ENCODE peak calls at places on chromosomes 13 and 19, in ten cellular contexts. A is astrocyte of the cerebellum, P is WERI-Rb-1, Q is AG09309, S is fibroblast of lung, Z is mammary epithelial cell, B is HFFc6, F is choroid plexus epithelial cell, W is dorsolateral prefrontal cortex, K is mucosa of descending colon. V is an unnamed sample.

GRCh38 chr13:105272660-105273631 is 1262.5 kb downstream of the EFNB2 start:
- DNase-seq in K (no peak), A (no peak), S (no peak), F (no peak), W (no peak), B (no peak), Z (no peak), Q (no peak), P (no peak), V (no peak)

GRCh38 chr19:8180018-8180417 is 29.2 kb upstream of the CERS4 start:
- DNase-seq in F (no peak), K (no peak), Z (no peak), S (no peak), Q (no peak), W (no peak), B (no peak), A (no peak), P (no peak), V (no peak)

GRCh38 chr19:273393-273792 is 17.8 kb downstream of the PLPP2 start:
- DNase-seq in A (no peak), Q (no peak), W (no peak), P (no peak), S (no peak), Z (no peak), B (no peak), F (no peak), K (no peak), V (no peak)

GRCh38 chr19:58563823-58564222 is 5.4 kb upstream of the UBE2M start:
- DNase-seq in S (no peak), B (no peak), A (no peak), Z (no peak), K (no peak), P (no peak), W (no peak), F (no peak), Q (no peak), V (no peak)

GRCh38 chr13:113831061-113831460 is 32.8 kb downstream of the GAS6 start:
- DNase-seq in W (no peak), B (no peak), K (no peak), Z (no peak), Q (no peak), A (no peak), P (no peak), S (no peak), F (no peak), V (no peak)

GRCh38 chr13:62512194-62513141 is 1096.8 kb upstream of the PCDH20 start:
- DNase-seq in W (no peak), Q (no peak), K (peak), S (peak), A (peak), B (no peak), P (peak), Z (no peak), F (peak), V (peak)

GRCh38 chr13:109737046-109737573 is 49.3 kb downstream of the IRS2 start:
- DNase-seq in Q (no peak), Z (no peak), S (no peak), K (no peak), B (no peak), P (no peak), A (no peak), W (no peak), F (no peak), V (no peak)

GRCh38 chr13:101535192-101535746 is 82.8 kb downstream of the ITGBL1 start:
- DNase-seq in Q (no peak), K (no peak), A (no peak), W (no peak), S (peak), F (peak), B (peak), P (no peak), Z (no peak), V (no peak)

GRCh38 chr13:48775804-48776203 is 122.1 kb downstream of the CYSLTR2 start:
- DNase-seq in Q (peak), K (no peak), W (no peak), A (peak), P (no peak), Z (peak), F (peak), S (peak), B (peak), V (no peak)

GRCh38 chr19:55459950-55460657 is 1.3 kb downstream of the ISOC2 start:
- DNase-seq in S (peak), Q (no peak), F (peak), B (peak), P (no peak), K (peak), W (no peak), A (no peak), Z (no peak), V (no peak)

GRCh38 chr19:1312732-1313694 is 27.3 kb downstream of the EFNA2 start:
- DNase-seq in B (peak), Q (no peak), P (no peak), Z (peak), A (peak), W (no peak), K (peak), S (peak), F (peak), V (no peak)

GRCh38 chr13:56561327-56561726 is 579.4 kb upstream of the PRR20A start:
- DNase-seq in A (no peak), Z (no peak), P (no peak), K (no peak), Q (no peak), W (no peak), B (no peak), F (no peak), S (no peak), V (no peak)
- TF ChIP-seq CTCF in A (no peak), Z (peak), P (no peak), K (no peak), Q (no peak), W (peak), B (no peak), F (no peak), S (no peak), V (peak)

GRCh38 chr19:45514376-45515051 is 7.2 kb downstream of the VASP start:
- DNase-seq in F (no peak), Q (no peak), S (no peak), Z (peak), P (no peak), K (peak), W (no peak), B (no peak), A (no peak), V (no peak)
- TF ChIP-seq CTCF in F (no peak), Q (no peak), S (no peak), Z (no peak), P (no peak), K (no peak), W (no peak), B (no peak), A (no peak), V (no peak)

DNA sequence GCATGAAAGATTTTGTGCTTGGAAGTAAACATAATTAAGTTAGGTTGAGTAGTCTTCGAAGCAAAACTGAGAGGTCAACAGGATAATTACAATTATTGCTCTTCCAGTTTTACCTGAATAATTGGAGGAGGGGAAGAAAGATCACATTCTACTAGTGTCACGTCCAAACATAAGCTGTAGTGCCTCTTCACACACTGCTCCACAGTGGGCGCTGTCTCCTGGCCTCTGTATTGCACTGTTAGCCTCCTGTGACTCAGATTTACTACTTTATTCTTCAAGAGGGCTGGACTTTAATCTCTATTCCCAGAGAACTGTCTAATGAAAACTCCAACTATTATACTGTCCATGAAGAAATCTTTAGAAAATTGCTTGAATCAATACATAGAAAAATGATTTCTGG is 62.9 kb downstream of the TRPC4 start:
- DNase-seq in K (no peak), W (no peak), B (no peak), P (no peak), F (no peak), S (no peak), A (no peak), Z (peak), Q (no peak), V (no peak)
- TF ChIP-seq CTCF in K (no peak), W (no peak), B (no peak), P (no peak), F (peak), S (no peak), A (no peak), Z (peak), Q (no peak), V (no peak)

DNA sequence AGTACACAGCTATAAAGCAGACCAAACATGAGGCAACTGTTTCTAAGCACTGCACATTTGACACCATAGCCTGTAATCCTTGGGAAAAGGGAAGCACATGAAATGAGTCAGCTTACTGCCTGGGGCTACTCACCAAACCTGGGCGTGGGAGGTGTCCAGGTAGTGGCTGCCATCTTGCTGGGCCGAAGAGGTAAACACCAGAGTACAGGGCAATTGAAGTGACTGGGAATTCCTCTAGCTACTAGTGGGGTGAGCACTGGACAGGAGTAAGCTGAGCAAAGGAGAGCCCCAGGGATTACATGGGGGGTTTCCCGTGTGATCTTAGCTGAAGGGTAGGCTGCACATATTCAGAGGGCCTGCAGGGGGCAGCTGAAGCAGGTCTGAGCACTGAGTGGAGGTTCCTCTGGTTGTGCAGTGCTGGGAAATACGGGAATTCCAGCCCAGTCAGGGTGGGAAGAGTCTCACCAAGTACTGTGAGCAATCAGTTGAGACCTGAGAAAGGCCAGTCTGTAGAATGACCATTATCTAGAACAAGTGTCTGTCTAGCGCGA is 140.5 kb downstream of the SLC7A1 start:
- DNase-seq in Z (peak), F (peak), A (no peak), W (no peak), K (no peak), Q (no peak), B (peak), S (peak), P (peak), V (no peak)
- TF ChIP-seq CTCF in Z (peak), F (peak), A (peak), W (peak), K (no peak), Q (peak), B (peak), S (peak), P (peak), V (peak)

DNA sequence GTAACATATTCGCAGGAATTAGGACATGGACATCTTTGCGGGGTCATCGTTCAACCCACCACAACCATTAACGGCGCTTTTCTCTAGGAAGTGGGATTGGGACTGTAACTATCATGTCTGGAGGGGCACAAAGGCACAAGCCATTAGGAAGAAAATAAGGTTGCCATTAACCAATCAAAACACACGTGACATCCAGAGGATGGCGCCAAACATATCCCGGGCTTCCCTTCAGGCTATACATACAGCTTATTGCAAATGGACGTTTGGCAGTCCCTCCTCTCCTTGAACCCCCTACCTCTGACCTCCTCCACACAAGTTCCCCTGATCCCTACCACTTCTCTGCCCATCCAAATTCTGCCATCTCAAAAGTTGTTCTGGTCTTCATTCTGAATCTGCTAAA is 26.6 kb upstream of the GSX1 start:
- DNase-seq in B (no peak), Q (no peak), A (no peak), P (no peak), K (no peak), S (no peak), Z (no peak), F (no peak), W (no peak), V (no peak)
- TF ChIP-seq CTCF in B (no peak), Q (no peak), A (no peak), P (no peak), K (no peak), S (no peak), Z (no peak), F (no peak), W (no peak), V (no peak)

GRCh38 chr13:46522692-46523040 is 30.3 kb upstream of the LRCH1 start:
- DNase-seq in F (no peak), K (no peak), Z (no peak), Q (no peak), B (no peak), P (no peak), S (no peak), A (no peak), W (no peak), V (no peak)
- TF ChIP-seq CTCF in F (no peak), K (no peak), Z (no peak), Q (no peak), B (no peak), P (no peak), S (no peak), A (no peak), W (no peak), V (no peak)

V was measured in neural crest cell.